ENCODE peak calls at places on chromosomes 7 and 10, in five cellular contexts. R, C, M, V and J are unnamed samples.

GRCh38 chr10:116371737-116372136 is 47.5 kb downstream of the CCDC172 start:
- DNase-seq in R (no peak), C (no peak), M (no peak), V (no peak), J (no peak)

GRCh38 chr10:30170814-30171213 is 111.4 kb upstream of the JCAD start:
- DNase-seq in R (no peak), C (no peak), M (no peak), V (peak; percentile 47), J (no peak)

GRCh38 chr7:13792208-13792607 is 197.3 kb downstream of the ETV1 start:
- DNase-seq in R (no peak), C (no peak), M (no peak), V (no peak), J (no peak)

GRCh38 chr7:156725074-156725473 is 84.5 kb downstream of the RNF32 start:
- DNase-seq in R (no peak), C (no peak), M (no peak), V (no peak), J (no peak)

GRCh38 chr10:92419740-92420553 is 129.0 kb downstream of the MARCHF5 start:
- DNase-seq in R (no peak), C (no peak), M (peak; percentile 24), V (no peak), J (no peak)

GRCh38 chr7:101125989-101126650 is 784 bp upstream of the SERPINE1 start:
- DNase-seq in R (peak; percentile 76), C (peak; percentile 91), M (peak; percentile 71), V (peak; percentile 93), J (no peak)

GRCh38 chr7:155944901-155945300 is 132.6 kb upstream of the SHH start:
- DNase-seq in R (no peak), C (no peak), M (no peak), V (no peak), J (no peak)

GRCh38 chr10:128362514-128362913 is 236.3 kb upstream of the MKI67 start:
- DNase-seq in R (no peak), C (no peak), M (no peak), V (no peak), J (no peak)

GRCh38 chr7:29811597-29811996 is 5.3 kb downstream of the WIPF3 start:
- DNase-seq in R (no peak), C (no peak), M (no peak), V (no peak), J (no peak)

GRCh38 chr7:18087031-18087686 is 59.5 kb upstream of the PRPS1L1 start:
- DNase-seq in R (peak; percentile 58), C (peak; percentile 13), M (no peak), V (peak; percentile 11), J (no peak)

GRCh38 chr7:135733603-135734342 is 5.8 kb upstream of the SLC13A4 start:
- DNase-seq in R (no peak), C (no peak), M (no peak), V (no peak), J (no peak)

GRCh38 chr10:84548869-84549268 is 220.5 kb downstream of the CCSER2 start:
- DNase-seq in R (no peak), C (no peak), M (no peak), V (no peak), J (no peak)

GRCh38 chr10:29328988-29329387 is 40.1 kb downstream of the LYZL1 start:
- DNase-seq in R (no peak), C (no peak), M (peak; percentile 66), V (no peak), J (no peak)

GRCh38 chr10:46229144-46229563 is 57.6 kb upstream of the ANTXRL start:
- DNase-seq in R (peak; percentile 26), C (peak; percentile 64), M (no peak), V (no peak), J (no peak)

GRCh38 chr7:55055479-55055878 is 36.7 kb downstream of the EGFR start:
- DNase-seq in R (no peak), C (no peak), M (no peak), V (peak; percentile 74), J (no peak)

GRCh38 chr10:106571216-106571954 is 593.1 kb downstream of the SORCS1 start:
- DNase-seq in R (no peak), C (no peak), M (no peak), V (peak; percentile 57), J (no peak)

GRCh38 chr7:114405427-114405826 is 9.2 kb upstream of the FOXP2 start:
- DNase-seq in R (no peak), C (peak; percentile 7), M (no peak), V (peak; percentile 32), J (no peak)

GRCh38 chr7:117230276-117231046 is 92.4 kb downstream of the WNT2 start:
- DNase-seq in R (peak; percentile 89), C (no peak), M (no peak), V (no peak), J (no peak)

GRCh38 chr10:71825217-71825616 is 25.8 kb downstream of the PSAP start:
- DNase-seq in R (no peak), C (no peak), M (no peak), V (no peak), J (no peak)

GRCh38 chr10:22670796-22671195 is 43.6 kb downstream of the PIP4K2A start:
- DNase-seq in R (no peak), C (no peak), M (no peak), V (no peak), J (no peak)

GRCh38 chr10:130392031-130392430 is 255.8 kb downstream of the GLRX3 start:
- DNase-seq in R (no peak), C (no peak), M (no peak), V (no peak), J (no peak)

GRCh38 chr10:112335866-112336265 is 38.0 kb upstream of the ACSL5 start:
- DNase-seq in R (no peak), C (no peak), M (no peak), V (no peak), J (no peak)

GRCh38 chr10:103278424-103278823 is 1.5 kb downstream of the INA start:
- DNase-seq in R (no peak), C (no peak), M (no peak), V (no peak), J (no peak)

GRCh38 chr10:103276941-103277712 is at the start of gene INA:
- DNase-seq in R (no peak), C (peak; percentile 39), M (no peak), V (peak; percentile 54), J (no peak)

GRCh38 chr10:103276251-103276936 is 544 bp upstream of the INA start:
- DNase-seq in R (no peak), C (no peak), M (no peak), V (no peak), J (no peak)

GRCh38 chr10:103278862-103279298 is 1.9 kb downstream of the INA start:
- DNase-seq in R (peak; percentile 26), C (no peak), M (peak; percentile 54), V (no peak), J (no peak)

DNA sequence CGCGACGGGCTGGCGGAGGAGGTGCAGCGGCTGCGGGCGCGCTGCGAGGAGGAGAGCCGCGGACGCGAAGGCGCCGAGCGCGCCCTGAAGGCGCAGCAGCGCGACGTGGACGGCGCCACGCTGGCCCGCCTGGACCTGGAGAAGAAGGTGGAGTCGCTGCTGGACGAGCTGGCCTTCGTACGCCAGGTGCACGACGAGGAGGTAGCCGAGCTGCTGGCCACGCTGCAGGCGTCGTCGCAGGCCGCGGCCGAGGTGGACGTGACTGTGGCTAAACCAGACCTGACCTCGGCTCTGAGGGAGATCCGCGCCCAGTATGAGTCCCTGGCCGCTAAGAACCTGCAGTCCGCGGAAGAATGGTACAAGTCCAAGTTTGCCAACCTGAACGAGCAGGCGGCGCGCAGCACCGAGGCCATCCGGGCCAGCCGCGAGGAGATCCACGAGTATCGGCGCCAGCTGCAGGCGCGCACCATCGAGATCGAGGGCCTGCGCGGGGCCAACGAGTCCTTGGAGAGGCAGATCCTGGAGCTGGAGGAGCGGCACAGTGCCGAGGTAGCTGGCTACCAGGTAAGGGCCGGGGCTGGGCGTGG is 868 bp downstream of the INA start:
- DNase-seq in R (no peak), C (no peak), M (no peak), V (no peak), J (no peak)
- H3K4me3 ChIP-seq in R (peak overlapping the region; percentile 17), C (peak overlapping the region; percentile 55), M (no peak overlapping the region), V (peak overlapping the region; percentile 45), J (no peak overlapping the region)

DNA sequence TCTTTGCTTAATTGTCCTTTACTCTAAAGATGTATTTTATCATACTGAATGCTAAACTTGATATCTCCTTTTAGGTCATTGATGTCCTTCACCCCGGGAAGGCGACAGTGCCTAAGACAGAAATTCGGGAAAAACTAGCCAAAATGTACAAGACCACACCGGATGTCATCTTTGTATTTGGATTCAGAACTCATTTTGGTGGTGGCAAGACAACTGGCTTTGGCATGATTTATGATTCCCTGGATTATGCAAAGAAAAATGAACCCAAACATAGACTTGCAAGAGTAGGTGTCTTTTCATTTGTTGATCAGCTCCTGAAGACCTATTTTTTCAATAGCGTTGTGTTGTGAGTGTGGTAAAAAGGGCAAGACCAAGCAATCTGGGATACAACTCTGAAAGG is 1.8 kb downstream of the RPS24 start:
- DNase-seq in R (no peak), C (no peak), M (no peak), V (no peak), J (no peak)
- H3K4me3 ChIP-seq in R (no peak overlapping the region), C (peak overlapping the region; percentile 71), M (no peak overlapping the region), V (peak overlapping the region; percentile 91), J (no peak overlapping the region)

GRCh38 chr7:2523461-2523905 is 3.9 kb downstream of the LFNG start:
- DNase-seq in R (no peak), C (no peak), M (no peak), V (peak; percentile 81), J (peak; percentile 74)

GRCh38 chr7:2525161-2525930 is 5.8 kb downstream of the LFNG start:
- DNase-seq in R (no peak), C (no peak), M (no peak), V (no peak), J (no peak)

GRCh38 chr7:2522780-2523433 is 3.3 kb downstream of the LFNG start:
- DNase-seq in R (no peak), C (peak; percentile 35), M (no peak), V (peak; percentile 98), J (peak; percentile 63)

GRCh38 chr7:2524808-2525140 is 5.2 kb downstream of the LFNG start:
- DNase-seq in R (no peak), C (no peak), M (no peak), V (no peak), J (no peak)

DNA sequence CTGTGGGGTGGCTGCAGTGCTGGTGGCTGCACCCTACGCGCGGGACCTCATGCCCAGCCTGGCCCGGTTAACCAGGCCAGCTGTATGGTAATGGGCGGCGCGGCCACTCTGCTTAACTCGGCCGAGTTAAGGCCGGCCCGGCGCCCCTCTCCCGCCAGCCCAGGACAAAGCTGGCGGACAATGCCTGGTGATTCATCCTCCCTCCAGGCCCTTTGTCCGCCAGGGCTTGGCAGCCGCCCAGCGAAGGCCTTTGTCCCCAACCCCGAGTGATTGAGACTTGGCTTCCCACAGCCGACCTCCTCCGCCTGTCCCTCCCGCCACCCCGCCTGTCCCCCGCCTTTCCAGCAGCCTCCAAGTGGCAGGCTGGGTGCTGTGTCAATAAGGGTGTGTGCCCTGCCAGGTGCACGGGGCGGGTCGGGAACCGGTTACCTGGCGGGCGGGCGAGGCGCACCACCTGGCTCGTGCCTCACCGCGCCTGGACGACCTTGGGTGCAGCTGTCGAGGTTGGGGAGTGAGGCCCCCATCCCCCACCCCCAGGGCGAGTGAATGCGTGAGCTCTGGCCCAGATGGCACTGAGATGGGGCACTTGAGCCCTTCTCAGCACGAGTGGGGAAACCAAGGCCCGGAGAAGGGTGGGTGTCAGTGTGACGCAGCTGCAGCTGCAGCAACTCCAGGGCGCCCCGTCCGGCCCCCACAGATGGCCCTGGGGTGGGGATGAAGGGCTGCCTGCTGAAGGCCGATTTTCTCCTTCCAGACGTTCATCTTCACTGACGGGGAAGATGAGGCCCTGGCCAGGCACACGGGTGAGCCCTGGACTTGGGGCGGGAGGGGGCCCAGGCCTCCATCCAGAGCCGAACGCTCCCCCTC is 4.6 kb downstream of the LFNG start:
- DNase-seq in R (peak; percentile 76), C (peak; percentile 44), M (peak; percentile 87), V (peak; percentile 76), J (peak; percentile 96)
- H3K4me3 ChIP-seq in R (no peak overlapping the region), C (peak overlapping the region; percentile 25), M (peak overlapping the region; percentile 53), V (peak overlapping the region; percentile 30), J (peak overlapping the region; percentile 68)

GRCh38 chr7:43033369-43033768 is 79.1 kb upstream of the HECW1 start:
- DNase-seq in R (no peak), C (no peak), M (no peak), V (no peak), J (no peak)
- H3K4me3 ChIP-seq in R (no peak overlapping the region), C (no peak overlapping the region), M (no peak overlapping the region), V (no peak overlapping the region), J (no peak overlapping the region)